ENCODE peak calls at places on chromosome 7, in seven cellular contexts. T, G, D, Y, R, S and N are unnamed samples.

GRCh38 chr7:112137141-112138101 is 68.8 kb downstream of the DOCK4 start:
- DNase-seq in G (no peak), Y (no peak), R (peak), S (no peak), D (no peak), T (no peak), N (no peak)

GRCh38 chr7:116353614-116354013 is 143.3 kb downstream of the TES start:
- DNase-seq in G (no peak), Y (peak), R (no peak), S (no peak), T (no peak), D (no peak), N (peak)

GRCh38 chr7:28068811-28069216 is 111.8 kb downstream of the JAZF1 start:
- DNase-seq in T (no peak), R (no peak), G (peak), S (peak), Y (peak), D (no peak), N (no peak)

GRCh38 chr7:101912711-101913110 is 95.3 kb downstream of the CUX1 start:
- DNase-seq in G (no peak), D (no peak), S (peak), T (no peak), Y (no peak), R (no peak), N (no peak)

GRCh38 chr7:76151932-76152331 is 49.8 kb upstream of the SRRM3 start:
- DNase-seq in S (no peak), R (no peak), D (no peak), T (no peak), Y (peak), G (no peak), N (no peak)

GRCh38 chr7:50629238-50629901 is 64.2 kb upstream of the DDC start:
- DNase-seq in Y (no peak), T (no peak), D (no peak), R (no peak), G (no peak), S (no peak), N (no peak)

GRCh38 chr7:47572939-47573757 is 8.8 kb downstream of the TNS3 start:
- DNase-seq in S (no peak), D (no peak), T (no peak), G (no peak), Y (no peak), R (peak), N (no peak)

GRCh38 chr7:137832382-137832781 is 14.4 kb downstream of the DGKI start:
- DNase-seq in S (no peak), D (no peak), R (no peak), T (no peak), Y (no peak), G (no peak), N (no peak)

GRCh38 chr7:41003031-41003925 is 699.6 kb downstream of the INHBA start:
- DNase-seq in S (peak), Y (peak), T (no peak), R (peak), D (peak), G (no peak), N (peak)

GRCh38 chr7:110590415-110590814 is 500.5 kb upstream of the LRRN3 start:
- DNase-seq in D (no peak), S (no peak), Y (no peak), G (no peak), T (no peak), R (peak), N (no peak)

GRCh38 chr7:48089415-48089975 is 430 bp downstream of the UPP1 start:
- DNase-seq in G (no peak), T (peak), D (peak), S (no peak), R (peak), Y (peak), N (no peak)

GRCh38 chr7:2260820-2261219 is 18.8 kb downstream of the NUDT1 start:
- DNase-seq in T (no peak), R (no peak), Y (peak), G (peak), D (peak), S (no peak), N (peak)

GRCh38 chr7:137920637-137921473 is 74.1 kb upstream of the DGKI start:
- DNase-seq in S (peak), G (no peak), Y (no peak), R (no peak), T (no peak), D (no peak), N (no peak)

GRCh38 chr7:102220929-102221850 is 65.5 kb upstream of the SH2B2 start:
- DNase-seq in T (no peak), R (no peak), G (no peak), Y (peak), S (no peak), D (no peak), N (peak)

GRCh38 chr7:46715579-46715978 is 794.5 kb upstream of the IGFBP3 start:
- DNase-seq in S (no peak), G (no peak), R (no peak), D (no peak), Y (peak), T (no peak), N (peak)

GRCh38 chr7:142886866-142887265 is 1.3 kb upstream of the TRPV6 start:
- DNase-seq in T (peak), R (no peak), S (no peak), G (no peak), D (no peak), Y (no peak), N (peak)

GRCh38 chr7:36017111-36017510 is 135.9 kb upstream of the EEPD1 start:
- DNase-seq in T (peak), R (no peak), S (no peak), Y (no peak), G (no peak), D (no peak), N (no peak)

GRCh38 chr7:47570649-47571050 is 11.3 kb downstream of the TNS3 start:
- DNase-seq in D (no peak), R (no peak), G (no peak), S (peak), T (no peak), Y (no peak), N (no peak)

DNA sequence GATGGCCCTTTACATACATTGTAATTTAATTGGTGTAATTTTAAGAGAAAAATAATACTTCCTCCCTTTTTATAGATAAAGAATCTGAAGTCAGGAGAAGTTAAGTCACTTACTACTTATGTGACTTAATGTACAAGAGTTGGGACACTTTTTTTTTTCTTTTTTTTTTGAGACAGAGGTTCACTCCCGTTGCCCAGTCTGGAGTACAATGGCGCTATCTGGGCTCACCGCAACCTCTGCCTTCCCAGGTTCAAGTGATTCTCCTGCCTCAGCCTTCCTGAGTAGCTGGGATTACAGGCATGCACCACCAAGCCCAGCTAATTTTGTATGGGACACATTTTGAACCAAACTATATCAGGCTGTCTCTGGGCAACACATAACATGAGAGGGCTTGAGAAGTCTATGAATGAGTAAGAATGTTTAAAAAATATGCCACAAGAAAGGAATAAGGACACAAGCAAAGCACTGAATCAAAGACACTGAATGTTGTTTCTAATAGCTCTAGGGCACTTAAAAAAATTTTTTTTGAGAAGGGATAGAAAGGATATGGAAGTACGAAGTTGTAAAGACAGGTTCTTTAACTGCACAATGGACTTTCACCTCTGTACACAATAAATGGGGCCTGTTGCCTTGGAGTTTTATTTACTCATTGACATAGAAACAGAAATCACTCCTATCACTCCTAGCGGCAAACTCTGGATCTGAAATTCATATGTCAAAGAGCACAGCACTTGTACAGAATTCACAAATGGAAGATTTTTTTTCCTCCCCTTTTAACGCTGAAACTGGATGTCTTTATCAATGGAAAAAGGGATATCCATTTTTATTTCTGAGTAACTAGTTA is 18.5 kb downstream of the NT5C3A start:
- DNase-seq in Y (peak), G (peak), R (no peak), T (no peak), S (peak), D (peak), N (no peak)
- TF ChIP-seq CTCF in Y (peak), G (peak), R (no peak), T (no peak), S (peak), D (peak), N (no peak)

GRCh38 chr7:44748948-44749731 is 493 bp downstream of the ZMIZ2 start:
- DNase-seq in Y (no peak), D (no peak), T (no peak), R (no peak), G (no peak), S (no peak), N (no peak)

GRCh38 chr7:44748042-44748947 is at the start of gene ZMIZ2:
- DNase-seq in T (peak), D (peak), S (peak), G (peak), Y (peak), R (peak), N (peak)

GRCh38 chr7:44740040-44740439 is 8.6 kb upstream of the ZMIZ2 start:
- DNase-seq in Y (no peak), D (no peak), R (no peak), S (no peak), T (no peak), G (no peak), N (no peak)

GRCh38 chr7:44738876-44739665 is 9.6 kb upstream of the ZMIZ2 start:
- DNase-seq in G (no peak), D (no peak), R (no peak), T (no peak), S (no peak), Y (no peak), N (no peak)

DNA sequence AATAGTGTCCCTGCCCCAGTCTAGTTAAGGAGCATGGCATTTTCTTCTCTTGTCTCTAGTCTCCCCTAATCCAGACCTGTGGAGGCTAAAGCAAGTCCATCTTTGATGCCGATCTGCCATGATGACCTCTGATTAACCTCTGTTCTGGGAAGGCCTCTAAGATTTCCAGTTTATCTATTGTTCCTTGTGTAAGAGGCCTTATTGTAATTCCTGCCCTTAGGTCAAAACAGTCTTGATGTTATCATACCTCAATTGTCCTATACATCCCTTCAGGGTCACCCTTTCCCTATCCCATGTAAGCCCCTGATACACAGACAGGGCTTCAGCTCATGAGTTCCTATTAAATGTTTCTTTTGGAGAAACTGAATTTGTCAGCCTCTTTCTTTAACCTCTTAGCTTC is 4.9 kb upstream of the ZMIZ2 start:
- DNase-seq in R (no peak), T (no peak), Y (no peak), G (no peak), D (no peak), S (no peak), N (no peak)
- TF ChIP-seq CTCF in R (no peak), T (no peak), Y (no peak), G (no peak), D (no peak), S (no peak), N (no peak)

GRCh38 chr7:158698657-158699195 is 5.9 kb downstream of the NCAPG2 start:
- DNase-seq in G (no peak), T (no peak), R (no peak), S (no peak), Y (no peak), D (no peak), N (no peak)

GRCh38 chr7:158699341-158699740 is 5.3 kb downstream of the NCAPG2 start:
- DNase-seq in S (no peak), T (no peak), R (no peak), D (no peak), Y (no peak), G (no peak), N (no peak)

GRCh38 chr7:158695056-158695455 is 9.5 kb downstream of the NCAPG2 start:
- DNase-seq in G (no peak), T (no peak), D (no peak), Y (no peak), R (no peak), S (no peak), N (no peak)

GRCh38 chr7:158694650-158695049 is 10.0 kb downstream of the NCAPG2 start:
- DNase-seq in T (no peak), Y (no peak), G (no peak), R (no peak), D (no peak), S (no peak), N (no peak)

GRCh38 chr7:158695726-158696452 is 8.7 kb downstream of the NCAPG2 start:
- DNase-seq in G (peak), D (no peak), T (peak), Y (peak), R (no peak), S (peak), N (peak)
- TF ChIP-seq CTCF in G (peak), D (no peak), T (no peak), Y (peak), R (no peak), S (peak), N (peak)

DNA sequence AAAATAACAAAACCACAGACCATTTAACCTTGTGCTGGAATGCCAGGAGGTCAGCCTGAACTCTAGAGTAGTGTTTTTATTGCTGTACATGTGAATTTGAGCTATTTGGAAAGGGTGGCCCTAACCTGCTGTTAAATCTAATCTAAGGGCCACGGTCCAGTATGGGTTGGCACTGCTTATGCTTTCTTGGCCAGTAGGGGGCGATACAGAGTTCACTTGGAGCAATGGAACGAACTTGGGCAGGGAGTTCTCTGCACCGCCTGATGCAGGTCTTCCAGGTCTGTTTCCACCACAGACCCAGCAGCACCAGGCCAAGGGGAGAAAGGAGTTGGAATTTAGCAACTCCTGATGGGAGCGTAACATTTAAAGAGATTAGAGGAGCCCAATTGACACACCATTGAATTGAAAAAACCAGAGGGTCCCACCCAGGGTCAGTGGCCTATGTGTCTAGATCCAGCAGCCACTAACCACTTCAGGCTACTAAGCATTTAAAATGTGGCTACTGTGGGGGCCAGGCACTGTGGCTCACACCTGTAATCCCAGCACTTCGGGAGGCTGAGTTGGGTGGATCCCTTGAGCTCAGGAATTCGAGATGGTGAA is 75.7 kb upstream of the EFCAB10 start:
- DNase-seq in T (peak), Y (peak), D (peak), G (peak), S (peak), R (peak), N (peak)
- TF ChIP-seq CTCF in T (peak), Y (peak), D (peak), G (peak), S (peak), R (peak), N (peak)

DNA sequence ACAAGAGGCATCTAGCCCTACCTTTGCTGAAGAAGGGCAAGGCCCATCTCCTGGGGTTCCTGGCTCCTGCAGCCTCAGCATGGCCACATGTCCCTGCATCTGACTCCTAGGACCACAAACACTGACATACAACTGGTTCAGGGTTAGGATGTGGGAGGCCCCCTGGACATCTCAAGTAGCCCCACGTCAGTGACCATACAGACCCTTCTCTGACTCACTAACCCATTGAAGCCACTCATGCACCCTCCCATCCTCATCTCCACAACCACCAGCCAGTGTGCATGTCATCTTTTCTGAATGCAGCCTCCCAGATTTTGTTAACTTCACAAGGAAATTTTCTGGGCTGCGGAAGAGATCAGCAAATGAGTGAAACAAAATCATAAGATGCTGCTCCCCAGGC is 18.2 kb downstream of the TMEM176B start:
- DNase-seq in R (no peak), D (no peak), T (no peak), G (no peak), S (peak), Y (no peak), N (no peak)
- TF ChIP-seq CTCF in R (no peak), D (no peak), T (no peak), G (no peak), S (no peak), Y (no peak), N (no peak)

DNA sequence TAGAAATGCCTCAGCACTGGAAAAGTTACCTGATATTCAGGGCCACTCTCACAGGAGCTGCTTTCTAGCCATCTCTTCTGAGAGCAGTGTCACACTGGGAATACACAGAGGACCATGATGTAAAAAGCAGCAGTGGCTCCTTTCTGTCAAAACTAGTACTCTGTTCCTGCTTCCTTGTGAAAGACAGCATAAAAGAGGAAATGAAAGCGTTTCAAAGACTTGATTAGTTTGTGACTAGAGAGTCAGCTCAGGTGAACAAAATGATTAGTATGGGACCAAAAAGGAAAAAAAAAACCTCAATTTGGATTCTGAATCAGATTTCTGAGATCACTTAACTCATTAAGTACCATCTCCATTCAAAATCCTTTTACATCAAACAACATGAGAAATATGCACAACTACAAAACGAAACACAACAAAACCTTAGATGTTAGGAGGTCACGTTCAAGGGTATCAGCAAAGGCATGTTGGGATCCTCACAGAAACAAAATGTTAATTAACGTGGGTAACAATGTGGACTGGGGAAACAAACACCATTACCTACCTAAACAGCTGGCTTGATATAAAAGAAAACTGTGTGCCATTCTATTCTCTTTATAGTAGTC is 103.7 kb downstream of the MACC1 start:
- DNase-seq in T (no peak), S (no peak), R (no peak), G (no peak), D (no peak), Y (no peak), N (no peak)
- TF ChIP-seq CTCF in T (no peak), S (no peak), R (no peak), G (no peak), D (no peak), Y (no peak), N (no peak)

GRCh38 chr7:44979481-44980392 is 922 bp upstream of the MYO1G start:
- DNase-seq in T (no peak), R (no peak), Y (peak), G (no peak), S (no peak), D (no peak), N (peak)
- TF ChIP-seq CTCF in T (no peak), R (no peak), Y (no peak), G (no peak), S (no peak), D (no peak), N (no peak)

DNA sequence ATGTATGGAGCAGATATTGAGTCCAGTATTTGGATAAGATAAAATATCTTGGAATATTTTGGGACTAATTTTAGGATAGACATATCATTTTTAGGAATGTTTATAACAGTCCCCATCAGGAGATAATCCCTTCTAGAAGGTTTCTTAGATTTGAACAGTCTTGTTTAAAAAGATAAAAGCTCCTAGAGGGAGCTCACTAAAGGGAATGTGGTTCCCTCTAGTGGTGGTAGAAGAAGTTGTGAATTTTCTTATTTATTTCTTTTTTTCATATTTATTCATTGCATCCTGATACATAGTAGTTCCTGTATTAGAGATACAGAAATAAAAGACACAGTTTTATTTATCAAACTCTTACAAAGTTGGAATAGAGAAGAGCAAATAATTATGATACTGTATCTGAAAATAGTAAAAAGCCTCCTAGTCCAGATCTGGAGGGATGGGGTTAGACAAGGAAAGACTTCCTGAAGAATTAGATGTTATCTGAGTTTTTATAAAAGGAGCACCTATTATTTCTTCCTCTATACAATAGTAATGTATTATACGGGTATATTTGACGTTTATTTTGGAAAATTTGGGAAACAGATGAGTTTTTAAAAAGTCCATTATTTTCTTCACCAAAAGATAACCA is 24.5 kb upstream of the KLF14 start:
- DNase-seq in T (no peak), D (no peak), R (no peak), G (peak), S (peak), Y (peak), N (peak)
- TF ChIP-seq CTCF in T (peak), D (peak), R (peak), G (peak), S (peak), Y (peak), N (peak)